ENCODE peak calls at places on chromosomes 5 and 9, in six cellular contexts. J is IMR-90, U is AG04449, E is right lobe of liver, Q is cardiac muscle cell, N is fibroblast of pulmonary artery. R is an unnamed sample.

GRCh38 chr9:20491612-20492011 is 130.7 kb downstream of the MLLT3 start:
- DNase-seq in J (no peak), U (no peak), E (no peak), Q (no peak), N (no peak), R (no peak)

GRCh38 chr5:102314328-102314727 is 18.2 kb upstream of the SLCO4C1 start:
- DNase-seq in J (no peak), U (no peak), E (no peak), Q (no peak), N (no peak), R (no peak)

GRCh38 chr5:138091685-138092084 is 7.9 kb downstream of the WNT8A start:
- DNase-seq in J (no peak), U (no peak), E (no peak), Q (no peak), N (no peak), R (no peak)

GRCh38 chr5:56323505-56323904 is 90.4 kb upstream of the ANKRD55 start:
- DNase-seq in J (peak), U (peak), E (no peak), Q (peak), N (peak), R (peak)

GRCh38 chr9:138049085-138049778 is 171.7 kb downstream of the CACNA1B start:
- DNase-seq in J (no peak), U (no peak), E (no peak), Q (no peak), N (no peak), R (no peak)

GRCh38 chr5:41281215-41281810 is 68.0 kb upstream of the C6 start:
- DNase-seq in J (no peak), U (no peak), E (no peak), Q (no peak), N (no peak), R (no peak)

GRCh38 chr5:139481122-139481533 is 1.4 kb downstream of the STING1 start:
- DNase-seq in J (no peak), U (no peak), E (no peak), Q (no peak), N (peak), R (no peak)

GRCh38 chr9:104743377-104743985 is 4.0 kb upstream of the NIPSNAP3A start:
- DNase-seq in J (peak), U (peak), E (no peak), Q (peak), N (peak), R (peak)

GRCh38 chr5:78508231-78508765 is 140.3 kb downstream of the LHFPL2 start:
- DNase-seq in J (peak), U (no peak), E (no peak), Q (peak), N (peak), R (no peak)

GRCh38 chr9:89500008-89500407 is 2.1 kb upstream of the SEMA4D start:
- DNase-seq in J (no peak), U (no peak), E (no peak), Q (no peak), N (no peak), R (no peak)

GRCh38 chr9:135885100-135885853 is 22.1 kb downstream of the CAMSAP1 start:
- DNase-seq in J (peak), U (no peak), E (no peak), Q (no peak), N (peak), R (no peak)

GRCh38 chr5:15655683-15656082 is 155.7 kb downstream of the FBXL7 start:
- DNase-seq in J (no peak), U (no peak), E (no peak), Q (no peak), N (no peak), R (no peak)

GRCh38 chr5:40841068-40841805 is at the start of gene CARD6:
- DNase-seq in J (peak), U (no peak), E (no peak), Q (no peak), N (peak), R (no peak)

GRCh38 chr9:97981828-97982164 is 1.3 kb upstream of the ANP32B start:
- DNase-seq in J (no peak), U (no peak), E (no peak), Q (no peak), N (no peak), R (no peak)

GRCh38 chr9:15725953-15726352 is 173.1 kb downstream of the CCDC171 start:
- DNase-seq in J (no peak), U (peak), E (no peak), Q (no peak), N (no peak), R (no peak)

GRCh38 chr5:36301858-36302603 is at the start of gene RANBP3L:
- DNase-seq in J (peak), U (peak), E (peak), Q (peak), N (peak), R (peak)

GRCh38 chr9:93058357-93059096 is at the start of gene SUSD3:
- DNase-seq in J (no peak), U (no peak), E (peak), Q (peak), N (peak), R (no peak)

GRCh38 chr5:67178085-67178484 is 18.5 kb downstream of the CD180 start:
- DNase-seq in J (peak), U (no peak), E (no peak), Q (no peak), N (no peak), R (no peak)

GRCh38 chr5:107269256-107269655 is 401.5 kb downstream of the EFNA5 start:
- DNase-seq in J (no peak), U (no peak), E (no peak), Q (no peak), N (no peak), R (no peak)

GRCh38 chr5:108818613-108819272 is 71.0 kb downstream of the FER start:
- DNase-seq in J (peak), U (peak), E (no peak), Q (no peak), N (peak), R (peak)

DNA sequence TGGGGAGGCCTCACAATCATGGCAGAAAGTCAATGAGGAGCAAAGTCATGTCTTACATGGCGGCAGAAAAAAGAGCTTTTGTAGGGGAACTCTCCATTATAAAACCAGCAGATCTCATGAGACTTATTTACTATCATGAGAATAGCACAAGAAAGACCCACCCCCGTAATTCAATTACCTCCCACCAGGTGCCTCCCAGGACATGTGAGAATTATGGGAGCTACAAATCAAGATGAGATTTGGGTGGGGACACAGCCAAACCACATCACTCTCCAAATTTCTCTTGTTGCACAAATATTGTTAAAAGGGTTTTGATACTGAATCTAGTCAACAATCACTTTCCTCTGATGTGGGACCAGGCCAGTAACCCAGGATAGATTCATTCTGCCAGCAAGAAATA is 1176.1 kb downstream of the CDH9 start:
- DNase-seq in J (no peak), U (no peak), E (no peak), Q (no peak), N (no peak), R (no peak)
- TF ChIP-seq CTCF in J (no peak), U (no peak), E (peak), Q (no peak), N (no peak), R (no peak)

GRCh38 chr9:131727184-131727785 is 12.6 kb downstream of the RAPGEF1 start:
- DNase-seq in J (peak), U (no peak), E (no peak), Q (no peak), N (peak), R (peak)

GRCh38 chr9:131727795-131728545 is 11.9 kb downstream of the RAPGEF1 start:
- DNase-seq in J (no peak), U (no peak), E (no peak), Q (no peak), N (no peak), R (no peak)

GRCh38 chr9:131731237-131731995 is 8.5 kb downstream of the RAPGEF1 start:
- DNase-seq in J (peak), U (no peak), E (no peak), Q (no peak), N (no peak), R (no peak)

GRCh38 chr9:131728961-131729360 is 10.9 kb downstream of the RAPGEF1 start:
- DNase-seq in J (no peak), U (no peak), E (no peak), Q (peak), N (no peak), R (no peak)

DNA sequence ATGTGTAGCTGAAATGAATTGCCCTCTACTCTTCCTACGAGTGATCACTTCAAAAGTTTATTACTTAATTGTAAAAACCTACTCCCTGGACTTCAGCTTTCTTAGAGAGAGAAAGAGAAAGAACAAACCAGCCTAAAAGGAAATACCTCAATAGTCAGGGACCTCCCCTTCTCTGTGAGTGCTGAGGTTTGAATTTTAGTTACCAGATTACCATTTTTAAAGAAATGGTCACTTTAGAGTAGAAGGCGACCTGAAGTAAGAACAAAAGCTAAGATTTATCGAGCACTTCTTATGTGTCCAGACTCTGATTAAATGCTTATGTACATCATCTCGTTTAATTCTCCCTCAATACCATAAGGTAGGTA is 11.3 kb downstream of the RAPGEF1 start:
- DNase-seq in J (no peak), U (no peak), E (no peak), Q (no peak), N (no peak), R (no peak)
- H3K4me3 ChIP-seq in J (no peak), U (no peak), E (no peak), Q (no peak), N (no peak), R (no peak)

DNA sequence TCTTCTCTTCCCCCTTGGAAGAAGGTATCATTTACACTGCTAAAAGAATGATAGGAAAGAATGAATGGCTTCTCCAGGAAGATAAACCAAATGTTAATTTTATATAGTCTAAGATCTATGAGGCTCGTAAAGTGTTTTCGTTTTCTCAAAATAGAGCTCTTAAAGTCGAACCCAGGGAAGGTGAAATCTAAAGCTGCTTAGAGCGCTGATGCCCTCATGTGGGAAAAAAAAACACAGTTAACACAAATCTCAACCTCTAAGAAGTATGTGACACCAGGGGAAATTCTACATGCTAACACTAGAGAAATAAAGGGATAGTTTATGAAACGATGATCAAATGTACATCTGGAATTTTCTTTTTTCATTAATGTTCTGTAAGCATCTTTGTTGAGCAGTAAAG is 257.9 kb downstream of the RASEF start:
- DNase-seq in J (no peak), U (no peak), E (no peak), Q (no peak), N (no peak), R (no peak)
- TF ChIP-seq CTCF in J (no peak), U (no peak), E (no peak), Q (no peak), N (no peak), R (no peak)

GRCh38 chr9:70044450-70045307 is 1.0 kb downstream of the MAMDC2 start:
- DNase-seq in J (peak), U (no peak), E (no peak), Q (peak), N (peak), R (no peak)

GRCh38 chr9:70045452-70045851 is 1.8 kb downstream of the MAMDC2 start:
- DNase-seq in J (no peak), U (no peak), E (no peak), Q (no peak), N (no peak), R (no peak)

GRCh38 chr9:70043689-70044449 is at the start of gene MAMDC2:
- DNase-seq in J (peak), U (no peak), E (no peak), Q (peak), N (peak), R (no peak)

GRCh38 chr9:70049236-70049635 is 5.6 kb downstream of the MAMDC2 start:
- DNase-seq in J (peak), U (no peak), E (no peak), Q (no peak), N (peak), R (peak)

DNA sequence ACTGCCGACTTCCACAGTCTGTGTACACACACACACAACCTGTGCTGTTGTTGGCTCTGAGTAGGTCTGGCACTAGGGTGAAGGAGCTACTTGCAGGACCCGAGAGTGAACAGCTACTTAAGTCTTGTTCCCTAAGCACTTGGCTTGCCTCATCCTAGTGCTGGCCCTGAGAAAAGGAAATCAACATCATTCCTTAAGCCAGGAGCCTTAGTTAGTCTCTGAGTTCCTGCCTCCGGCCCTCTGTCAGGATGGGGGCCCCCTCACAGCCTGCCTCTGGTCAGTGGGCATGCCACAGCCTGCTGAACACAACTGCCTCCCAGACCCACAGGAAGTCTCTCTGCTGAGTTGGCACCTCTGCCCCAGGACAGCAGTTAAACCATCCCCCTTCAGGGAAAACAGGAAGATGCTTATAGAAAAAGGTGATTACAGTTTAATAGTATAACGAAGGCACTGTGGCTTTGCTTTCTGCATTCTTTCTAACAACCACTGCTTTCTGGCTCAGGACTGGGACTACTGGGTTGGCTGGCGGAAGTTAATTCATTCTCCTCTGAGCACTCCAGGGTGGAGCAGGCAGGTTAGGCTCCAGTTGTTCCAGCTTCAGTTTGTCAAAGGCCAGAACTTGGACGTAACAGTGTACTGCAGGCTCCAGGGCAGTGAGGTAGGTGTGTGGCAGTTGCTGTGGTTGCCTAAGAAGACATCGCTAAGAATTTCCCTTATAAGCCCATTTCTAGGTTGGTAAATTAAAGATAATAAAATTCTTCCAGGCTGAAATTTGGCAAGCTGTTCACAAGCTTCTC is 2.8 kb downstream of the MAMDC2 start:
- DNase-seq in J (no peak), U (no peak), E (no peak), Q (no peak), N (peak), R (no peak)
- H3K4me3 ChIP-seq in J (no peak), U (no peak), E (no peak), Q (no peak), N (no peak), R (no peak)